ENCODE peak calls at places on chromosomes 3 and 15, in ten cellular contexts. Z is fibroblast of lung, A is HepG2, W is astrocyte, T is NT2/D1, E is mammary epithelial cell, K is kidney, R is neural progenitor cell, I is neuronal stem cell, S is mesendoderm. U is an unnamed sample.

GRCh38 chr15:74869726-74870407 is 3.3 kb downstream of the SCAMP2 start:
- DNase-seq in Z (no peak), A (no peak), W (no peak), T (no peak), E (no peak), K (no peak), R (no peak), I (no peak), S (no peak), U (no peak)

GRCh38 chr3:52838561-52839267 is 3.9 kb upstream of the MUSTN1 start:
- DNase-seq in Z (no peak), A (no peak), W (no peak), T (no peak), E (no peak), K (peak; percentile 20), R (no peak), I (no peak), S (no peak), U (no peak)

GRCh38 chr3:56357266-56357665 is 111.0 kb downstream of the ERC2 start:
- DNase-seq in Z (peak; percentile 17), A (no peak), W (peak; percentile 4), T (no peak), E (no peak), K (no peak), R (no peak), I (no peak), S (peak; percentile 31), U (no peak)

GRCh38 chr15:37045859-37046318 is 54.5 kb downstream of the MEIS2 start:
- DNase-seq in Z (no peak), A (peak; percentile 56), W (no peak), T (peak; percentile 66), E (no peak), K (no peak), R (peak; percentile 93), I (peak; percentile 83), S (peak; percentile 89), U (no peak)

GRCh38 chr3:100665230-100665629 is 44.1 kb upstream of the TFG start:
- DNase-seq in Z (no peak), A (no peak), W (no peak), T (no peak), E (peak; percentile 75), K (no peak), R (no peak), I (no peak), S (no peak), U (no peak)

GRCh38 chr15:38874464-38874863 is 309.9 kb upstream of the RASGRP1 start:
- DNase-seq in Z (no peak), A (no peak), W (no peak), T (no peak), E (peak; percentile 23), K (no peak), R (no peak), I (no peak), S (no peak), U (no peak)

GRCh38 chr15:88243895-88244787 is 12.4 kb downstream of the NTRK3 start:
- DNase-seq in Z (peak; percentile 17), A (peak; percentile 28), W (no peak), T (no peak), E (peak; percentile 36), K (peak; percentile 29), R (peak; percentile 56), I (peak; percentile 48), S (peak; percentile 75), U (peak; percentile 42)

GRCh38 chr15:96428742-96429141 is 98.2 kb downstream of the NR2F2 start:
- DNase-seq in Z (peak; percentile 95), A (no peak), W (peak; percentile 95), T (no peak), E (peak; percentile 70), K (peak; percentile 73), R (no peak), I (no peak), S (peak; percentile 34), U (peak; percentile 78)

GRCh38 chr3:112351823-112352222 is 18.9 kb downstream of the CD200 start:
- DNase-seq in Z (no peak), A (no peak), W (no peak), T (no peak), E (no peak), K (no peak), R (no peak), I (no peak), S (no peak), U (no peak)

GRCh38 chr3:112354642-112355333 is 21.8 kb downstream of the CD200 start:
- DNase-seq in Z (no peak), A (no peak), W (no peak), T (no peak), E (no peak), K (no peak), R (no peak), I (no peak), S (no peak), U (no peak)

GRCh38 chr3:112353365-112353764 is 20.4 kb downstream of the CD200 start:
- DNase-seq in Z (no peak), A (no peak), W (no peak), T (no peak), E (no peak), K (no peak), R (no peak), I (no peak), S (no peak), U (no peak)

GRCh38 chr3:112351036-112351435 is 18.1 kb downstream of the CD200 start:
- DNase-seq in Z (no peak), A (no peak), W (no peak), T (no peak), E (no peak), K (no peak), R (peak; percentile 52), I (peak; percentile 29), S (no peak), U (no peak)

DNA sequence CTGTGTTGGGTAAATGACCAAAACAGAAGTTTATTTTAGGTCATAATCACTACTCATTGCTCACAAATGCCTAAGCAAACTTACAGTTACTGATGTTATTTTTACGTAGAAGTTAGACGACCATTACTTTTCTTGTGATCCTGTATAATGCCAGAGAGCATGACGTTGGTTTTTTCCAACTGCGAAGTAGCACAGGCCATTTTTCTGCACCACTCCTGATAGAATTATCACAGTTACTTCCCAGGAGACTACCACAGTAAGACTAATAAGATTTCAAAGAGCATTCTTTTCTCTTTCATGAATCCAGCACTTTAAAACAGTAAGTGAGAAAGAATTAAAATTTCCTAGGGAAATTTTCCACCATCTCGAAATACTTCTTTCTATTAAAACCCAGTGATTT is 19.8 kb downstream of the CD200 start:
- DNase-seq in Z (no peak), A (no peak), W (no peak), T (no peak), E (no peak), K (no peak), R (no peak), I (no peak), S (no peak), U (no peak)
- H3K4me3 ChIP-seq in Z (no peak overlapping the region), A (no peak overlapping the region), W (no peak overlapping the region), T (no peak overlapping the region), E (no peak overlapping the region), K (no peak overlapping the region), R (no peak overlapping the region), I (no peak overlapping the region), S (no peak overlapping the region), U (no peak overlapping the region)

GRCh38 chr15:31227954-31228542 is 98.6 kb upstream of the KLF13 start:
- DNase-seq in Z (no peak), A (no peak), W (no peak), T (no peak), E (no peak), K (no peak), R (no peak), I (no peak), S (no peak), U (no peak)

GRCh38 chr15:31227235-31227634 is 99.4 kb upstream of the KLF13 start:
- DNase-seq in Z (no peak), A (no peak), W (no peak), T (no peak), E (no peak), K (no peak), R (no peak), I (no peak), S (no peak), U (no peak)

GRCh38 chr15:31234815-31235214 is 91.8 kb upstream of the KLF13 start:
- DNase-seq in Z (no peak), A (no peak), W (no peak), T (no peak), E (no peak), K (no peak), R (no peak), I (no peak), S (no peak), U (no peak)

GRCh38 chr15:31228980-31229826 is 97.4 kb upstream of the KLF13 start:
- DNase-seq in Z (no peak), A (peak; percentile 58), W (no peak), T (no peak), E (no peak), K (no peak), R (peak; percentile 42), I (no peak), S (peak; percentile 53), U (no peak)

GRCh38 chr15:31230630-31231485 is 95.8 kb upstream of the KLF13 start:
- DNase-seq in Z (no peak), A (no peak), W (no peak), T (no peak), E (no peak), K (peak; percentile 80), R (no peak), I (no peak), S (no peak), U (no peak)
- H3K9ac ChIP-seq in Z (no peak overlapping the region), A (no peak overlapping the region), W (no peak overlapping the region), T (no peak overlapping the region), E (no peak overlapping the region), K (no peak overlapping the region), R (no peak overlapping the region), I (no peak overlapping the region), S (no peak overlapping the region), U (no peak overlapping the region)

DNA sequence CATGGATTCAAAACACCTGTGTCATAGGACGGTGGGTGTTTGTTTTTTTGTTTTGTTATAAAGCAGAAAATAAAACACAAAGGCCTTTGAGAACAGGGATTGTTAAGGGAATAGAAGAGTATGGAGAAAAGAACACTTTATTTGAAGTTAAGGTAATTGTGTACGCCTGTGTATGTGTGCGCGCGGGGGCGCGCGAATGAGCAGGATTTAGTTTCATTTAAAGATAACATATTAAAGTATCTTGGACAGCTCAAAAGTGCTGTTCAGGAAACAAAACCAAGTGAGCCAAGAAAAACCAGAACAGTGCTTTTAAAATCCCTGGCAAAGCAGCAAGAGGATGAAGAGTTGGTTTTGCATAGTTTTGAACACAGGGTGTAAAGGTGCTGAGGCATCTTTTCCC is 1.9 kb downstream of the CPNE4 start:
- DNase-seq in Z (no peak), A (no peak), W (no peak), T (no peak), E (no peak), K (no peak), R (no peak), I (no peak), S (no peak), U (no peak)
- H3K4me3 ChIP-seq in Z (no peak overlapping the region), A (no peak overlapping the region), W (no peak overlapping the region), T (no peak overlapping the region), E (no peak overlapping the region), K (no peak overlapping the region), R (no peak overlapping the region), I (peak overlapping the region; percentile 59), S (no peak overlapping the region), U (no peak overlapping the region)

DNA sequence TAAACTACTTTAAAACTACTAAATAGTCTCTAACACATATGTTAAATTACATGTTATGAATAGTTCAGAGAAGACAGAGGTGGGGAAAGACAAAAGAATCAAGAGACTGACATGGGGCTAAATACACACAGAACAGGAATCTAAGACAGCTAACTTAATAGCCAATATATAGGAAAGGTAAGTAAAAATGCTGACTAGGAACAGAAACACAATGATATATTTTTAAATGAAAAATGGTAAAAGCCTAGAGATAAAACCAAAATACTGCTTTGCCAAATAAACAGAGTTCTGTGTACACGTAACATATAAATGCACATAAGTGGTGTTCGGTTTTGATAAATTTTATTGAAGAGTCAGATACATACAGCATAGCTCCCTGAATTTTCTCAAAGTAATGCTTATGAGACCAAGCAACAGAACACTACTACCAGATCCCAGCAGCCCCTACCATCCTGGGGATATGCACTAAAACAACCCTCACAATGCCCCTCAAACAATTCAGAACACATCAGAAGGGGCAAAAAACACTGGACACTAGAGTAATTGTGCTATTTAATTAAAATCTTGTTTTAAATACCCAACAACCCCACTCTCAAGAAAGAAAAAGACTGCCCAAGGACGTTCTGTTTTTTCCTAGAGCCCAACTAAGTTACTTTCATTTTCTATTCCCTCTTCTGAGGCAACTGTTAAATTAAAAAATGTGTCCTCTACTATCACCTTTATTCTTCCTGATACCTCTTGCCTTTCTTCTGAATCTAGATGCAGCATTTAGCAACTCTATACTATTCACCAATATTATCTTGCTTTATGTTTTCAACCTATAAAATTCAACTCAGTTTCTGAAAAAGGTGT is 121.1 kb downstream of the ADAM10 start:
- DNase-seq in Z (peak; percentile 10), A (no peak), W (no peak), T (no peak), E (peak; percentile 7), K (no peak), R (no peak), I (no peak), S (no peak), U (no peak)
- H3K9ac ChIP-seq in Z (peak overlapping the region; percentile 48), A (no peak overlapping the region), W (peak overlapping the region; percentile 26), T (no peak overlapping the region), E (no peak overlapping the region), K (peak overlapping the region; percentile 83), R (no peak overlapping the region), I (no peak overlapping the region), S (no peak overlapping the region), U (no peak overlapping the region)

U was measured in PC-3.